ENCODE peak calls at places on chromosomes 13 and 19, in five cellular contexts. Y is aorta; L is gastrocnemius medialis; J is astrocyte; R is effector memory CD4-positive, alpha-beta T cell. G is an unnamed sample. For H3K36me3, the result is how much of the 10 kb centered on the place peaks cover.

GRCh38 chr19:42515241-42515832 is 12.9 kb downstream of the CEACAM1 start:
- DNase-seq in L (no peak), J (no peak), Y (no peak), R (no peak), G (no peak)

GRCh38 chr19:5600797-5601196 is 21.8 kb downstream of the SAFB2 start:
- DNase-seq in R (no peak), Y (no peak), L (no peak), J (no peak), G (no peak)

GRCh38 chr13:86282450-86282849 is 483.2 kb upstream of the SLITRK6 start:
- DNase-seq in J (peak), R (no peak), Y (no peak), L (no peak), G (no peak)

GRCh38 chr13:79128158-79128557 is 277.9 kb downstream of the RBM26 start:
- DNase-seq in L (no peak), J (peak), R (no peak), Y (no peak), G (no peak)

GRCh38 chr13:112744306-112745021 is 54.6 kb downstream of the ATP11A start:
- DNase-seq in Y (no peak), L (peak), R (no peak), J (peak), G (no peak)

GRCh38 chr13:108495686-108496363 is 133.6 kb upstream of the MYO16 start:
- DNase-seq in L (no peak), J (peak), Y (no peak), R (peak), G (no peak)

GRCh38 chr19:52541608-52542007 is 14.1 kb downstream of the ZNF808 start:
- DNase-seq in L (no peak), Y (no peak), J (no peak), R (no peak), G (no peak)

GRCh38 chr19:50658438-50659317 is 9.4 kb downstream of the C19orf81 start:
- DNase-seq in R (no peak), J (no peak), Y (peak), L (no peak), G (no peak)

GRCh38 chr13:45337395-45337794 is 3.6 kb downstream of the TPT1 start:
- DNase-seq in Y (no peak), L (no peak), J (no peak), R (no peak), G (no peak)

GRCh38 chr19:45098521-45099464 is 5.8 kb downstream of the PPP1R37 start:
- DNase-seq in J (peak), R (no peak), L (peak), Y (no peak), G (no peak)

GRCh38 chr19:46970815-46971214 is 48.8 kb upstream of the NPAS1 start:
- DNase-seq in J (peak), Y (peak), L (peak), R (no peak), G (no peak)

GRCh38 chr13:94007072-94007471 is 472.4 kb downstream of the DCT start:
- DNase-seq in Y (no peak), R (no peak), J (no peak), L (no peak), G (no peak)

GRCh38 chr19:56837892-56838679 is 2.4 kb downstream of the PEG3 start:
- DNase-seq in J (no peak), L (peak), Y (peak), R (no peak), G (peak)

GRCh38 chr13:66532146-66532545 is 698.0 kb downstream of the PCDH9 start:
- DNase-seq in Y (no peak), L (no peak), J (peak), R (no peak), G (no peak)

GRCh38 chr13:96958286-96958891 is 35.9 kb downstream of the OXGR1 start:
- DNase-seq in Y (no peak), L (no peak), J (peak), R (no peak), G (no peak)

GRCh38 chr13:113187263-113187669 is 21.2 kb downstream of the PCID2 start:
- DNase-seq in Y (peak), L (peak), R (peak), J (peak), G (peak)

GRCh38 chr13:77779461-77780272 is 82.2 kb downstream of the SLAIN1 start:
- DNase-seq in J (peak), L (no peak), R (no peak), Y (peak), G (peak)

GRCh38 chr13:36251528-36251927 is 37.2 kb upstream of the SOHLH2 start:
- DNase-seq in J (no peak), L (no peak), R (no peak), Y (no peak), G (no peak)

GRCh38 chr13:75357576-75358295 is 124.2 kb downstream of the TBC1D4 start:
- DNase-seq in L (no peak), J (peak), R (peak), Y (no peak), G (no peak)

GRCh38 chr19:32702010-32702409 is 10.4 kb downstream of the NUDT19 start:
- DNase-seq in R (no peak), L (no peak), Y (no peak), J (no peak), G (no peak)

GRCh38 chr13:32938907-32939306 is 77.3 kb upstream of the KL start:
- DNase-seq in R (no peak), L (no peak), J (peak), Y (no peak), G (no peak)

GRCh38 chr13:97226013-97226412 is 3.9 kb downstream of the MBNL2 start:
- DNase-seq in R (no peak), J (no peak), Y (no peak), L (no peak), G (no peak)

GRCh38 chr19:14408641-14409120 is 10.5 kb downstream of the DDX39A start:
- DNase-seq in J (no peak), L (no peak), Y (no peak), R (no peak), G (no peak)

GRCh38 chr13:20566424-20566916 is 487 bp upstream of the IFT88 start:
- DNase-seq in L (peak), R (no peak), J (peak), Y (no peak), G (no peak)

GRCh38 chr13:46551410-46552301 is 1.3 kb upstream of the LRCH1 start:
- DNase-seq in Y (peak), J (peak), L (peak), R (peak), G (peak)

GRCh38 chr13:45847554-45848224 is 3.9 kb downstream of the SIAH3 start:
- DNase-seq in J (peak), R (peak), Y (peak), L (no peak), G (no peak)

GRCh38 chr19:14502334-14503092 is 6.6 kb upstream of the GIPC1 start:
- DNase-seq in Y (no peak), J (no peak), R (no peak), L (no peak), G (no peak)

GRCh38 chr13:91347996-91348905 is 764 bp downstream of the MIR17HG start:
- DNase-seq in L (no peak), R (peak), Y (peak), J (peak), G (peak)

GRCh38 chr19:33306191-33306590 is 3.9 kb upstream of the CEBPA start:
- DNase-seq in L (no peak), R (no peak), J (no peak), Y (no peak), G (no peak)

GRCh38 chr19:49592486-49593232 is 1.7 kb downstream of the PRR12 start:
- DNase-seq in Y (no peak), J (no peak), R (no peak), L (no peak), G (no peak)

GRCh38 chr19:1618157-1619093 is 13.2 kb upstream of the UQCR11 start:
- DNase-seq in L (no peak), Y (no peak), R (no peak), J (no peak), G (no peak)

GRCh38 chr19:48501961-48502719 is 9.5 kb downstream of the LMTK3 start:
- DNase-seq in J (no peak), R (peak), L (no peak), Y (peak), G (no peak)

GRCh38 chr19:33431986-33432385 is 58.5 kb downstream of the CEBPG start:
- DNase-seq in L (no peak), J (no peak), Y (peak), R (no peak), G (no peak)

GRCh38 chr19:52889076-52889475 is 8.4 kb downstream of the ZNF320 start:
- DNase-seq in R (no peak), Y (no peak), J (no peak), L (no peak), G (no peak)

GRCh38 chr13:65468628-65469027 is 1761.5 kb downstream of the PCDH9 start:
- DNase-seq in R (no peak), Y (no peak), J (peak), L (no peak), G (no peak)

GRCh38 chr19:41462497-41462896 is 19.5 kb downstream of the ERICH4 start:
- DNase-seq in L (no peak), Y (no peak), R (no peak), J (no peak), G (no peak)

GRCh38 chr19:55554302-55554701 is 9.0 kb upstream of the SBK3 start:
- DNase-seq in J (no peak), Y (no peak), R (no peak), L (no peak), G (no peak)

DNA sequence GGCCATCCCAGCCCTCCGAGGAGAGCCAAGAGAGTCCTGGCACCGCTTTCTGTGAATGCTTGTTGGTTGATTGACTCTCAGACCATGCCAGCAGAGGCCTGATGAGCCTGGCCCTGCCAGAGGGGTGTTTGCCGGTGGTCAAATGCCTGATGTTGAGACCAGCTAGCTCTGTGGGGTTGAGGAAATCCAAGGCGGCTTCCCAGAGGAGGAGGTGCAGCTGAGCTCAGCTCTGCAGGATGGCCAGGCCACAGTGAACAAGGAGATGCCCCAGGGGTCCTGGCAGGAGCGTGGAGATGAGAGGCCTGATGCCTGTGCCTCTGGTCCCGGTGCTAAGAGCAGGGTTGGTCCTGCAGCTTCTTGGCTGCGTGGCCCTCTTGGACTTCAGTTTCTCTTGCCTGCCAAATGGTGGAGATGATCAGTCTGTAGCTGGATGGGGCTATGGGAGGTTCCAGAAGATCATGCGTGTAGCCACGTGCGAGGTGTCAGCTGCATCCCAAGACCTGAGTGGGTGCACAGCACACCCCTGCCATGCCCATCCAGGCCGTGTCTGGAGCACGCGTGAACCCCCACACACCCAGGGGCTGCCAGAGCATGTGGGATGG is 16.8 kb downstream of the NFIC start:
- DNase-seq in Y (peak), J (no peak), L (peak), R (no peak), G (no peak)
- H3K27ac ChIP-seq in Y (no peak), J (no peak), L (peak), R (no peak), G (peak)

GRCh38 chr13:50060718-50061117 is 45.5 kb downstream of the KCNRG start:
- DNase-seq in J (no peak), L (no peak), Y (no peak), R (no peak), G (no peak)

GRCh38 chr13:50068508-50068907 is 53.3 kb downstream of the KCNRG start:
- DNase-seq in L (no peak), R (no peak), J (no peak), Y (no peak), G (no peak)

GRCh38 chr13:50071399-50071798 is 56.2 kb downstream of the KCNRG start:
- DNase-seq in J (no peak), Y (no peak), L (no peak), R (no peak), G (no peak)

GRCh38 chr13:50069255-50069654 is 54.0 kb downstream of the KCNRG start:
- DNase-seq in J (no peak), L (no peak), R (no peak), Y (no peak), G (no peak)

GRCh38 chr13:50065712-50066111 is 50.5 kb downstream of the KCNRG start:
- DNase-seq in Y (no peak), L (no peak), J (no peak), R (no peak), G (no peak)
- H3K36me3 ChIP-seq in Y (under half), L (under half), J (under half), R (under half), G (under half)

DNA sequence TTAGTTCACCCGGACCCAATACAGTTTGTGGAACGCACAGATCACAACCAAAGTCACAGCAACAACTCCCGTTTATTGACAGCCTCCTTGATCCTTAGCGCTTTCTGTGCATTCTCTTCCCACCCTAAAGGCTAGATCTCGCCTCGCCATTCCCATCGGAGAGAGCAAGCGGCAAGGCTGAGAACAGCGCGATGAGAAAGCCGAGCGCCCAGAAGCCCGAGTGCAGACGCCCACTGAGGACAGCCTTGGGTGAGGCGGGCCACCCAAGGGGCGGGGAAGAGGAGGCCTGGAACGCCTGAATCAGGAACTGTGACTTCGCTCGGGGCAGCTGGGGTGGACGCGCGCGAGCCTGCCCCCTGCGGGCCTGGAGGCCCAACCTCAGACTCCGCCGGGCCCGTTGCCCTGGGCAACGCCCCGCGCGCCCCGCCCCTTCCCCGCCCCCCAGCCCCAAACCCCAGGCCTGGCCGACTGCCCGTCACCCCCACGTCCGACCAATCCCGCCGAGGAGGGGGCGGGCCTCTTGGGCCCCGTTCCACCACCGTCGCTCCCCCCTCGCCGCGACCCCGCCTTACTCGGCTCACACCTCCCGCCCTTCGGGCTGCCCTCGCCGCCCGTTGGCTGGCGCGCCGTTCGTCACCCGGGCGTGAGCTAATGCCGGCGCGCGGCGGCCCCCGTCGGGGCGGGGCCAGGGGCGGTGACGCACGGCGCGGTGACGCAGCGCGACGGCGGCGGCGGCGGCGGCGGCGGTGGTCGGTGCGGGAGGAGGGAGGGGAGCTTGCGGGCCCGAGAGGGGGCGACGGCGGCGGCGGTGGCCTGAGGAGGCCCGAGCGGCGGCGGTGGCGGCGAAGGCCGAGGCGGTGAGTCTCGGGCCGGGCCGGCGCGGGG is at the start of gene SAMD4B:
- DNase-seq in Y (peak), R (peak), L (peak), J (peak), G (peak)
- H3K27ac ChIP-seq in Y (peak), R (peak), L (peak), J (peak), G (peak)

GRCh38 chr19:54458648-54459281 is 4.8 kb downstream of the LENG9 start:
- DNase-seq in Y (peak), L (no peak), R (no peak), J (no peak), G (no peak)

GRCh38 chr19:54457773-54458647 is 5.6 kb downstream of the LENG9 start:
- DNase-seq in L (no peak), Y (no peak), R (no peak), J (no peak), G (no peak)

GRCh38 chr19:54460230-54461005 is 3.2 kb downstream of the LENG9 start:
- DNase-seq in L (no peak), R (no peak), J (no peak), Y (no peak), G (no peak)

GRCh38 chr19:54461201-54462071 is 2.1 kb downstream of the LENG9 start:
- DNase-seq in R (no peak), Y (no peak), J (no peak), L (no peak), G (no peak)

GRCh38 chr19:54459282-54460229 is 4.0 kb downstream of the LENG9 start:
- DNase-seq in Y (peak), R (no peak), J (no peak), L (no peak), G (no peak)
- H3K36me3 ChIP-seq in Y (under half), R (half or more), J (under half), L (half or more), G (half or more)

DNA sequence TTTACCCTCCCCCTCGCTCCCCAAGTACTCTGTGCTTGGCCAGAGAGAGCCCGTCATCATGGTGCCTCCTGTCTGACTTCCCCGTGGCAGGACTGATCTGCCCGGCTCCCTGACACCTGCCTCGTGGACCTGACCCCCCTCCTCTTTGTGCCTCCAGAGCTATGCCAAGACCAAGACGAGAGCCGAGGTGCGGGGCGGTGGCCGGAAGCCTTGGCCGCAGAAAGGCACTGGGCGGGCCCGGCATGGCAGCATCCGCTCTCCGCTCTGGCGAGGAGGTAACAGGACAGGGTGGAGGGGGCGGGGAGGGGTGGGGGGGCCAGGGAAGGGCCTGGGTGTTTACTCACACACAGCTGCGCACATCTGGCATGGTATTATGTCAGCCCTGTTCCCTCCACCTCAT is 4.5 kb downstream of the MRPL4 start:
- DNase-seq in Y (no peak), J (no peak), R (no peak), L (no peak), G (no peak)
- H3K27ac ChIP-seq in Y (no peak), J (no peak), R (no peak), L (no peak), G (no peak)

GRCh38 chr19:35731779-35732405 is 10.4 kb downstream of the IGFLR1 start:
- DNase-seq in J (no peak), R (no peak), L (no peak), Y (no peak), G (no peak)
- H3K36me3 ChIP-seq in J (under half), R (half or more), L (half or more), Y (under half), G (under half)

GRCh38 chr19:12939292-12939606 is 840 bp downstream of the CALR start:
- DNase-seq in L (no peak), R (no peak), Y (no peak), J (peak), G (no peak)

GRCh38 chr19:12936582-12936981 is 1.8 kb upstream of the CALR start:
- DNase-seq in R (no peak), L (no peak), J (no peak), Y (no peak), G (no peak)

GRCh38 chr19:12938536-12939291 is at the start of gene CALR:
- DNase-seq in J (no peak), R (peak), Y (peak), L (no peak), G (no peak)

GRCh38 chr19:12937243-12938053 is 961 bp upstream of the CALR start:
- DNase-seq in L (no peak), Y (peak), J (no peak), R (no peak), G (peak)

DNA sequence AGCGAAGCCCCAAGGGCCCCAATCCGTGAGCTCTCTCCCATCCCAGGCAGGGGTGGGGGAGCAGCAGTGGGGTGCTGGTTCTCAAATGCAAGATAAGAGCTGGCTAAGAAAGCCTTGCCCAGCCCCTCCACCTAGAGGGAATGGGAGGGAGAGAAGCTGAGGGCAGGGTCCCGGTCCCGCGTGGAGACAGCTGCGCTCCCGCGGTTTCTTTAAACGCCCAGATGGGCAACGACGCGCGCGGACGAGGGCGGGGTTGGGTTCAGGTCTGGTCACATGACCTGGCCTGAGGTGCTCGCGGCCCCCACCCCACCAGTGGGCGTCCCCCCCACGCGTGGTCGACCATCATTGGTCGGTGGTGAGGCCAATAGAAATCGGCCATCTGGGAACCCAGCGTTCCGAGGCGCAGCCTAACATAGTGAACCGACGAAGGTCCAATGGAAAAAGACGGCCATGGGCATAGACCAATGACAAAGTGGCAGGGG is 314 bp upstream of the CALR start:
- DNase-seq in Y (peak), J (peak), L (peak), R (peak), G (peak)
- H3K27ac ChIP-seq in Y (no peak), J (peak), L (peak), R (peak), G (peak)

DNA sequence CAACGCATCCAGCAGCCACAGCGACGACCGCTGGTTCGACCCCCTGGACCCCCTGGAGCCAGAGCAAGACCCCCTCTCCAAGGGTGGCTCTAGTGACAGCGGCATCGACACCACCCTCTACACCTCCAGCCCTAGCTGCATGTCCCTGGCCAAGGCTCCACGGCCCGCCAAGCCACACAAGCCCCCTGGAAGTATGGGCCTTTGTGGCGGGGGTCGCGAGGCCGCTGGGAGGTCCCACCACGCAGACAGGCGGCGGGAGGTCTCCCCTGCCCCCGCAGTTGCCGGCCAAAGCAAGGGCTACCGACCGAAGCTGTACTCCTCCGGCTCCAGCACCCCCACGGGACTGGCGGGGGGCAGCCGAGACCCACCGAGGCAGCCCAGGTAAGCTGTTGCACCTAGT is 59.5 kb downstream of the DPF1 start:
- DNase-seq in J (no peak), R (no peak), Y (no peak), L (no peak), G (no peak)
- H3K36me3 ChIP-seq in J (under half), R (under half), Y (under half), L (under half), G (under half)

G was measured in tibial nerve.